ENCODE peak calls at places on chromosomes 1 and 21, in eight cellular contexts. G is esophagus squamous epithelium, Q is suprapubic skin, E is stomach, U is GM12891, N is heart left ventricle, S is transverse colon, P is A549. B is an unnamed sample.

GRCh38 chr1:185257947-185258203 is 59.2 kb downstream of the IVNS1ABP start:
- DNase-seq in G (no peak), Q (no peak), E (no peak), U (no peak), N (no peak), S (no peak), P (no peak), B (no peak)

GRCh38 chr1:18941221-18942141 is 15.0 kb downstream of the IFFO2 start:
- DNase-seq in G (no peak), Q (no peak), E (no peak), U (no peak), N (no peak), S (no peak), P (peak; percentile 66), B (no peak)

GRCh38 chr1:26767714-26768113 is 20.0 kb upstream of the PIGV start:
- DNase-seq in G (no peak), Q (no peak), E (no peak), U (no peak), N (no peak), S (no peak), P (no peak), B (no peak)

GRCh38 chr21:20644552-20644951 is 353.7 kb upstream of the NCAM2 start:
- DNase-seq in G (no peak), Q (no peak), E (no peak), U (no peak), N (no peak), S (no peak), P (no peak), B (no peak)

GRCh38 chr1:151537112-151537511 is 3.0 kb upstream of the TUFT1 start:
- DNase-seq in G (no peak), Q (no peak), E (no peak), U (no peak), N (no peak), S (no peak), P (peak; percentile 90), B (no peak)

GRCh38 chr1:193494368-193494767 is 308.0 kb upstream of the B3GALT2 start:
- DNase-seq in G (no peak), Q (no peak), E (no peak), U (no peak), N (no peak), S (no peak), P (no peak), B (no peak)

GRCh38 chr1:36159614-36160387 is 3.8 kb downstream of the MAP7D1 start:
- DNase-seq in G (no peak), Q (no peak), E (no peak), U (no peak), N (no peak), S (no peak), P (no peak), B (no peak)

GRCh38 chr1:231040800-231041704 is 998 bp upstream of the FAM89A start:
- DNase-seq in G (no peak), Q (peak; percentile 70), E (no peak), U (no peak), N (no peak), S (no peak), P (no peak), B (peak; percentile 88)

GRCh38 chr1:59604191-59604590 is 210.6 kb upstream of the HOOK1 start:
- DNase-seq in G (no peak), Q (no peak), E (no peak), U (no peak), N (no peak), S (no peak), P (no peak), B (no peak)

GRCh38 chr1:228059536-228060457 is 22.7 kb upstream of the ARF1 start:
- DNase-seq in G (no peak), Q (peak; percentile 91), E (peak; percentile 100), U (peak; percentile 52), N (peak; percentile 33), S (peak; percentile 97), P (peak; percentile 88), B (peak; percentile 98)

DNA sequence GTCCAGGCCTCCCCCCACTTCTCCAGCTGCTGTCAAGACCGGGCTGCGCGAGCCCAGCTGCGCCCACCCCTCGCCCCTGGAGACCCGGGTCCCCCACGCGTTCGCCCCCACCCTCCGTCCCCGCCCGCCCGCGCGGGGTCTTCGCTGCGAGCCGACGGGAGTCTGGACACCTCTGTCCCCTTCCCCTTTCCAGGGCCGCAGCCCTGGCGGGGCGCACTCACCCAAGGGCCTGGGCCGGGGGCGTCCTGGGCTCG is 197 bp downstream of the RAP1GAP start:
- DNase-seq in G (no peak), Q (no peak), E (no peak), U (no peak), N (no peak), S (no peak), P (no peak), B (no peak)
- TF ChIP-seq POLR2A in G (no peak), Q (no peak), E (no peak), U (no peak), N (no peak), S (no peak), P (no peak), B (no peak)

GRCh38 chr1:31980835-31981782 is 32.6 kb upstream of the KHDRBS1 start:
- DNase-seq in G (no peak), Q (no peak), E (no peak), U (no peak), N (no peak), S (no peak), P (no peak), B (no peak)

GRCh38 chr1:31981976-31982375 is 31.7 kb upstream of the KHDRBS1 start:
- DNase-seq in G (no peak), Q (no peak), E (no peak), U (no peak), N (no peak), S (no peak), P (no peak), B (no peak)

GRCh38 chr1:31985430-31985829 is 28.2 kb upstream of the KHDRBS1 start:
- DNase-seq in G (no peak), Q (no peak), E (no peak), U (no peak), N (no peak), S (no peak), P (no peak), B (no peak)

GRCh38 chr1:31987231-31987630 is 26.4 kb upstream of the KHDRBS1 start:
- DNase-seq in G (no peak), Q (no peak), E (no peak), U (no peak), N (no peak), S (no peak), P (no peak), B (no peak)

DNA sequence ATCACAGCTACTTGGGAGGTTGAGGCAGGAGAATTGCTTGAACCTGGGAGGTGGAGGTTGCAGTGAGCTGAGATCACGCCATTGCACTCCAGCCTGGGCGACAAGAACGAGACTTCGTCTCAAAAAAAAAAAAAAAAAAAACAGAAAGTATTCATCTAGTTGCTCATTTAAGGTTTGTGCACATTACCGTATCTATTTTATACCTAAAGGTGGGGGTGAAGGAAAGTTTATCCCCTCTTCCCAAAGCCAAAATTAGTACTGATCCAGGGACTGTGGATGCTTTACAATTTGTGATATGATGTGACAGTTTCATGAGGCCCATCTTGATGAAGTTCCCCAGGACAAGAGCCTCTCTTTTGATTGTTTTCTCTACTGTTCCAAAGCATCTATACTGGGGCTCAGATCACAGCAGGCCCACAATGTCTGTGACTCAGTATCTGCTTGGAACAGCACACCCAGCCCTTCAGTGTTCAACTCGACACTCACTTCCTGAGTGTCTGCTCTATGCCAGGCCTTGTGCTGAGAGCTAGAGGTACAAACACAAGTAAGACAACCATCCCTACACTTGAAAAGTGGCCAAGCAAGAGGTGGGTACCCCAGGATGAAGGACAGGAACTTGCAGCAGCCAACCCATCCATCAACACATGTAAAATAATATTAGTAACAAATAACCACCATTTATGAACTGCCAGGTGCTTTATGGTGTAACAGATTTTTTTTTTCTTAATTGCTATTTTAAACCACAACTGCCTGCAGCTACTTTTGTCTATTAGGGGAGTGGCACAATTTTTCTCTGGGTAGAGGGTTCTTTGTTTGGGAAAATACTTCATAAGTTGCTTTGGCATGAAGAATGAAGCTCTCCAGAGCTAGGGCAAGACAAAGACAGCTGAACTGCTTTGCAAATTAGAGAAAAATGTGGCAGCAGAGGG is 29.0 kb upstream of the KHDRBS1 start:
- DNase-seq in G (no peak), Q (no peak), E (no peak), U (no peak), N (no peak), S (no peak), P (no peak), B (peak; percentile 33)
- TF ChIP-seq POLR2A in G (no peak), Q (no peak), E (no peak), U (no peak), N (no peak), S (no peak), P (no peak), B (no peak)

DNA sequence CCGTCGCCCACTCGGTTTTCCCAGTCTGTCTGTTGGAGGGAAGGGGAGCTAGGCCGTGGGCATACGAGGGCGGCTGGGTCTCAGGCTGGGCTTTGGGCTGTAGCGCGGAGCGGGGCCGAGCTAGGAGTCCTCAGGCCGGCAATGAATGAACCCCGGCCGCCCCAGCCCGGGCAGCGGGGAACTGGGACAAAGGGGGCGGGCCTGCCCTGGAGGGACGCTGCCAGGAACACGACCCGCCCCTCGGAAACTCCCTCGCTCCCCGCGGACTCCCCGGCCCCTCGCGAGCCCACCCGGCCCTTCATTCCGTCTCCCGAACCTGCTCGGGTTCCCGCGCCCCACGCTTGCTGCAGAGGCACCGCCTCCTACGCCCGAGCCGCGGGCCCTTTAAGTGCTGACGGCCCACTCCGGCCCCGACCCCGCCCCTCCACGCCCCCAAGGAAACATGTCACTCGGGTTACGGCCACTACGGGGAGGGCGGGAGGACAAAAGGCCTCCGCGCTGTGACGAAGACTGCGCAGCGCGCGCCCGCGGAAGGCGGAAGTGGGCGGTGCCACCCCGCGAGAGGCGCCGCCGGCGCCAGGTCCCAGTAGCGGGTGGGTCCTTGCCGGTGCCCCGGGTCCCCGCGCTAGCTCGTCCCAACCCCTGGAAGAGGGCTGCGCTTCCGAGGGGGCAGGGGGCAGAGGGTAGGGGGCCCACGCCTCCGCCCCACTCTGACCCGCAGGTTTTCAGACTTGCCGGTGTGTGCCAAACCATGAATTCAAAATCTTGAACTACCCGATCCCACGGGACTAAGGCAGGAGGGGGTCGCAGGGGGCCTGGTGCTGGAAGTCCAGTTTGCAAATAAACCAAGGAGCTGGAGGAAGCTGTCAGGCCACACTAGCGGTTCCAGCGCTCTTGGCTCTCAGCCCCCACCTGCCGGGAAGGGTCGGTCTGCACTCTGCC is at the start of gene GALE:
- DNase-seq in G (peak; percentile 89), Q (peak; percentile 99), E (peak; percentile 98), U (peak; percentile 99), N (peak; percentile 98), S (peak; percentile 98), P (peak; percentile 92), B (peak; percentile 99)
- TF ChIP-seq POLR2A in G (peak; percentile 57), Q (no peak), E (no peak), U (peak; percentile 79), N (no peak), S (peak; percentile 88), P (peak; percentile 42), B (peak; percentile 60)

DNA sequence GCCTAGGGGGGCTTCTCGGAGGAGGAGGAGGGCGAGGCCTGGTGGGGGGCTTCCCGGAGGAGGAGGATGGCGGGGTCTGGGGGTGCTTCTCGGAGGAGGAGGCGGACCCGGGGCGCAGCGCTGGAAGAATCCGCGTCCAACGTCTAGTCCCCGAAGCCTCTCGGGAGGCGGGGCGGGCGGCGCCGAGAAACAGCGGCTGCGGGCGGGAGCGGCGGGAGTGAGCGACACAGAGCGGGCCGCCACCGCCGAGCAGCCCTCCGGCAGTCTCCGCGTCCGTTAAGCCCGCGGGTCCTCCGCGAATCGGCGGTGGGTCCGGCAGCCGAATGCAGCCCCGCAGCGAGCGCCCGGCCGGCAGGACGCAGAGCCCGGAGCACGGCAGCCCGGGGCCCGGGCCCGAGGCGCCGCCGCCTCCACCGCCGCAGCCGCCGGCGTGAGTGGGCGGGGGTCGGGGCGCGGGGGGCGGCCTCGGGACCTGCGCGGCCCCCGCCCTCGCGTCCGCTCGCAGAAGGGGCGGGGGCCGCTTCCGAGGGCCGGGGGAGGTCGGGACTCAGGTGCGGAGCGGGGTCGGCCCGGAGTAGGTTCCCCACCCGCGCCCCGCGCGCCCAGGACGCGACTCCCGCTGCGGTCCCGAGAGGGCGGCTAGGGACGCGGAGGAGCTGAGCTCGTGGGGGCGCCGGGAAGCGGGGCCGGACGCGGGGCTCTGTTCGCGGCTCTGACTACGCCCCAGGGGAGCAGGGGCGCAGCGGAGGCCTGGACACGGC is at the start of gene KLHL17:
- DNase-seq in G (no peak), Q (no peak), E (peak; percentile 80), U (peak; percentile 97), N (peak; percentile 81), S (peak; percentile 83), P (peak; percentile 62), B (peak; percentile 97)
- TF ChIP-seq POLR2A in G (no peak), Q (no peak), E (no peak), U (no peak), N (no peak), S (no peak), P (peak; percentile 35), B (peak; percentile 29)